ENCODE peak calls at places on chromosome 14, in seven cellular contexts. I, N, A, R, T, V and Z are unnamed samples.

GRCh38 chr14:100159107-100159864 is at the start of gene DEGS2:
- DNase-seq in I (no peak), N (peak), A (peak), R (peak), T (no peak), V (no peak), Z (no peak)

GRCh38 chr14:103735022-103735421 is 19.4 kb downstream of the ZFYVE21 start:
- DNase-seq in I (no peak), N (no peak), A (no peak), R (no peak), T (no peak), V (no peak), Z (no peak)

GRCh38 chr14:105484997-105485393 is 1.7 kb upstream of the CRIP1 start:
- DNase-seq in I (no peak), N (no peak), A (no peak), R (no peak), T (no peak), V (no peak), Z (no peak)

GRCh38 chr14:64113279-64113678 is 180.9 kb downstream of the ESR2 start:
- DNase-seq in I (no peak), N (peak), A (no peak), R (peak), T (no peak), V (no peak), Z (no peak)

GRCh38 chr14:89720741-89721315 is 233.7 kb downstream of the EFCAB11 start:
- DNase-seq in I (peak), N (peak), A (no peak), R (no peak), T (no peak), V (no peak), Z (no peak)

GRCh38 chr14:58705066-58705465 is 67.3 kb downstream of the DACT1 start:
- DNase-seq in I (no peak), N (no peak), A (no peak), R (no peak), T (no peak), V (no peak), Z (peak)

GRCh38 chr14:97657609-97658008 is 860.4 kb downstream of the VRK1 start:
- DNase-seq in I (no peak), N (no peak), A (no peak), R (no peak), T (no peak), V (no peak), Z (no peak)

GRCh38 chr14:20456971-20457370 is 1.9 kb downstream of the APEX1 start:
- DNase-seq in I (no peak), N (no peak), A (no peak), R (no peak), T (no peak), V (no peak), Z (no peak)

GRCh38 chr14:104132981-104133380 is 5.4 kb upstream of the KIF26A start:
- DNase-seq in I (no peak), N (no peak), A (peak), R (no peak), T (no peak), V (peak), Z (no peak)

GRCh38 chr14:69807192-69807591 is 10.2 kb upstream of the SLC10A1 start:
- DNase-seq in I (no peak), N (no peak), A (no peak), R (no peak), T (no peak), V (no peak), Z (no peak)

GRCh38 chr14:101191086-101191881 is 287.8 kb upstream of the RTL1 start:
- DNase-seq in I (peak), N (no peak), A (no peak), R (no peak), T (no peak), V (no peak), Z (no peak)

GRCh38 chr14:96629082-96629481 is 126.9 kb downstream of the PAPOLA start:
- DNase-seq in I (no peak), N (no peak), A (no peak), R (no peak), T (no peak), V (no peak), Z (no peak)

GRCh38 chr14:24849471-24849870 is 200.5 kb downstream of the STXBP6 start:
- DNase-seq in I (no peak), N (no peak), A (no peak), R (no peak), T (no peak), V (no peak), Z (no peak)

GRCh38 chr14:31169877-31170276 is 37.7 kb downstream of the HECTD1 start:
- DNase-seq in I (no peak), N (no peak), A (no peak), R (no peak), T (no peak), V (no peak), Z (no peak)

GRCh38 chr14:54642950-54643695 is 76.2 kb downstream of the SAMD4A start:
- DNase-seq in I (no peak), N (no peak), A (peak), R (no peak), T (no peak), V (no peak), Z (no peak)
- TF ChIP-seq CTCF in I (no peak), N (peak), A (peak), R (no peak), T (peak), V (no peak), Z (peak)

GRCh38 chr14:54709444-54709843 is 142.5 kb downstream of the SAMD4A start:
- DNase-seq in I (no peak), N (no peak), A (no peak), R (no peak), T (no peak), V (no peak), Z (no peak)

GRCh38 chr14:54704768-54705167 is 137.8 kb downstream of the SAMD4A start:
- DNase-seq in I (no peak), N (no peak), A (no peak), R (no peak), T (no peak), V (no peak), Z (no peak)

GRCh38 chr14:54708161-54708560 is 141.2 kb downstream of the SAMD4A start:
- DNase-seq in I (no peak), N (no peak), A (no peak), R (no peak), T (no peak), V (no peak), Z (no peak)

GRCh38 chr14:54708982-54709381 is 142.1 kb downstream of the SAMD4A start:
- DNase-seq in I (no peak), N (no peak), A (no peak), R (no peak), T (no peak), V (no peak), Z (no peak)

GRCh38 chr14:54706768-54707167 is 139.8 kb downstream of the SAMD4A start:
- DNase-seq in I (no peak), N (no peak), A (no peak), R (no peak), T (no peak), V (no peak), Z (no peak)
- TF ChIP-seq CTCF in I (no peak), N (no peak), A (no peak), R (no peak), T (no peak), V (no peak), Z (no peak)

DNA sequence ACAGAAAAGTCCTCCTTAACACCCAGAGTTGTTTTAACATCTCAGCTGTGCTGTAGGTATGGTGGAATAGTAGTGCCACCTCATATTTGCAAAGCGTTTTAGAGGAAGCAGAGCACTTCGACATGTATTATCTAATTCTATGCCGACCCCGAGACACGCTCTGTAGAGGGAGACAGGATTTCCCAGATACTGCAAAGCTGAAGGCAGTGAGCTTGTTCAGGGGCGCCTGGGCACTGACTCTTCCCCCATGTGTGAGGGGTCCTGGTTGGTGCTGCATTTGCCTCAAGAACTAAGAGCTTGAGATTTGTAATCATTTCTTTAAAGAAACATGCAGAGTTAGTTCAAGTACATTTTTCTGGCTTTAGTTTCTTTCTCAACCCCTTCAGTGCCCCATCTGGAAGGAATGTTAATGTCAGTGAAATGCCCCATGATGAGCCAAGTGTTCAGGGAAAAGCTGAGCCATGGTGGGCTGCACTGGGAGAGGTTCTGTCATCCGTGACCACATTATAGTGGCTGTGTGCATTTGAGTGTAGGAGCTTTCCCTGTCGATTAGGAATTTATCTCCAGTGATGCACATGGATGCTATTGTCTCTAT is 66.3 kb downstream of the MBIP start:
- DNase-seq in I (no peak), N (no peak), A (peak), R (no peak), T (no peak), V (no peak), Z (no peak)
- TF ChIP-seq CTCF in I (no peak), N (no peak), A (peak), R (no peak), T (peak), V (no peak), Z (peak)

DNA sequence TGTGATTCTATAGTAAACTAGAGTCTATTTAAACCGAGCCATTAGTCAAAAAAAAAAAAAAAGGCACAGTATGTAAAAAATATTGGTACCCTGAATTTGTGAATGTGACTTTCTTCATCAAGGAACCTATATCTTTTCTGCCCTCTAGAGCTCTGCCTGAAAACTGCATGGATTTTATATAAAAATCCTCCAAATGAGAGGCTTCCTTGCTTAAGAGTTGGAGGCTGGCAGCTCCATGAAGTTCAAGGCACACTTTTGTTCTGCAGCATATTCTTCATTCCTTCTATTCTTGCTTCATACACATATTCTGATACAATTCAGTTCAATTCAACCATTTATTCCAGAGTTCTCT is 23.1 kb upstream of the NKX2-8 start:
- DNase-seq in I (no peak), N (no peak), A (no peak), R (no peak), T (no peak), V (no peak), Z (no peak)
- TF ChIP-seq CTCF in I (no peak), N (no peak), A (peak), R (no peak), T (no peak), V (no peak), Z (peak)

DNA sequence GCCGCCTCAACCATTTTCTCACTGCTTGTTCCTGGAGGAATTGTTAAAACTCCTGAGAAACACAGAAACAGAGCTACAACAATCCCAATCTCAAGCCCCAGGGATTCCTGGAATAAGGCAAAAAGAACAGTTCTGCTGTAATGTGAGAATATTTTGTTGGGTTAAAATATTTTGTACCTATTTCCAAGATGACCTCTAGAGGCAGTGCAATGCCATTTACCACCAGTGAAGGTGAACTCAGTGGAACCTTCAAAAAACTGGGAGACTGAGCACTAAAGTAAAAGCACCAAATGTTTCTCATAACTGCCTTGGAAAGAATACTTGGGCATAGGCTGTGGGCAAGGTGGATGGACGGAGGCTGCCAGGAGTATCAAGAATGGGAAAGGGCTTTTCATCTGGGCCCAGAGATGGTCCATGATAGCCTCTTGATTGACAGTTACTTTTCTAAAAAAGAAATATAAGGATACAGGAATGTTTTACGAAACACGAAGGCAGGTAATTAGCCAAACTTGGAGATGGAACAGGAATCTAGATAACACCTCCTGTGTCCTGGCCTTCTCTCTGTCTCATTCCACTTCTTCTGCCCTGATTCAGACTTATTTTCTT is 334.0 kb upstream of the FLRT2 start:
- DNase-seq in I (no peak), N (no peak), A (peak), R (no peak), T (no peak), V (no peak), Z (no peak)
- TF ChIP-seq CTCF in I (peak), N (peak), A (peak), R (peak), T (peak), V (peak), Z (peak)

DNA sequence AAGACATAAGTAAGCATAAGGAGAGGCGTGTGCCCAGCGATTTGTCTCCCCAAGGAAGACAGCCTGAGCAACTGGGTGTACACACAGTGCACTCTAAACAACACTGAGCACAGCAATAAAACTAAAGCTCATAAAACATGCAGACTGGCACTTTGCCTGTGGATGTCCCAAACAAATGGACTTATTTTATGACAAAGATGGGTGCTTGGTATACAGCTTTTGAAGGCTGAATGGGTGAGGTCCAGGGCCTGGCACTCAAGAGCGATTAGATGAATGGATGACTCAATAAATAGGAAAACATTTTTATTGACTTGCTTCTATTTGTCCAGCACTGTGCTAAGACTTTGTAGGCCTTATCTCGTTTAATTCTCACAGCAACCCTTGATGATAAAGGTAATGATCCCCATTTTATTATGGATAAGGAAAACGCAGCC is 28.5 kb downstream of the LGMN start:
- DNase-seq in I (no peak), N (no peak), A (no peak), R (no peak), T (no peak), V (no peak), Z (peak)
- TF ChIP-seq CTCF in I (no peak), N (no peak), A (no peak), R (no peak), T (no peak), V (no peak), Z (no peak)

GRCh38 chr14:77151245-77151644 is 9.7 kb upstream of the ZDHHC22 start:
- DNase-seq in I (no peak), N (no peak), A (peak), R (no peak), T (no peak), V (peak), Z (no peak)
- TF ChIP-seq CTCF in I (peak), N (peak), A (peak), R (peak), T (peak), V (peak), Z (peak)

DNA sequence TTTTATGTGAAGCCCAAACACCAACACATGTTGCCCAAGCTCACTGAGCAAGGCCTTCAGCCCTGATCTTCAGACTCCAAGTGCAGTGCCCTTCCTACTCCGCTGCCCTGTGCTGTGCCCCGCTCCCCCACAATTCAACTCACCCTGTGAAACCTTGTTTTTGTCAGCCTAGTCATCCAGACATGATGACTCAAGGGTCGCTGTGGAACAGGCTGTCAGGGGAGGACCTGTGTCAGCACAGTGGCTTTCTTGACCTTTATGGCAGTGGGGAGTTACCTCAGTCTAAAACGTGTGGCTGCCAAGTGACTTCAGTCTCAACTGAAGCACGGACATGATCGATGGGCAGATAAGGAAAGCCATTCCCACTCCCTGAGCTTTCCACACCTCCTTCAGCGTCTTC is 16.4 kb upstream of the FLVCR2 start:
- DNase-seq in I (no peak), N (no peak), A (no peak), R (no peak), T (no peak), V (no peak), Z (no peak)
- TF ChIP-seq CTCF in I (no peak), N (no peak), A (no peak), R (no peak), T (no peak), V (no peak), Z (no peak)